ENCODE peak calls at places on chromosomes 6 and 20, in six cellular contexts. F, U, H, N, K and A are unnamed samples.

GRCh38 chr6:158566207-158566818 is 6.4 kb downstream of the TMEM181 start:
- DNase-seq in F (no peak), U (no peak), H (no peak), N (peak; percentile 43), K (no peak), A (no peak)

GRCh38 chr6:104409913-104410312 is 449.8 kb downstream of the HACE1 start:
- DNase-seq in F (no peak), U (no peak), H (peak; percentile 18), N (no peak), K (no peak), A (no peak)

GRCh38 chr20:52172392-52173047 is 19.1 kb downstream of the ZFP64 start:
- DNase-seq in F (no peak), U (no peak), H (no peak), N (no peak), K (no peak), A (no peak)

GRCh38 chr6:131652472-131652871 is 15.4 kb downstream of the ENPP3 start:
- DNase-seq in F (no peak), U (no peak), H (no peak), N (no peak), K (no peak), A (no peak)

GRCh38 chr6:159062564-159062945 is 17.8 kb upstream of the TAGAP start:
- DNase-seq in F (no peak), U (no peak), H (no peak), N (no peak), K (no peak), A (no peak)

GRCh38 chr6:117992856-117993255 is 85.8 kb downstream of the SLC35F1 start:
- DNase-seq in F (no peak), U (peak; percentile 66), H (no peak), N (no peak), K (no peak), A (no peak)

GRCh38 chr6:41268478-41268877 is 18.0 kb downstream of the TREM1 start:
- DNase-seq in F (no peak), U (no peak), H (no peak), N (no peak), K (no peak), A (no peak)

GRCh38 chr20:36399969-36400545 is 93.9 kb downstream of the DLGAP4 start:
- DNase-seq in F (no peak), U (no peak), H (no peak), N (no peak), K (no peak), A (no peak)